ENCODE peak calls at places on chromosomes 5 and 9, in five cellular contexts. D is NB4, Z is stomach, G is Panc1, B is breast epithelium. L is an unnamed sample.

GRCh38 chr5:3344671-3345070 is 251.0 kb upstream of the IRX1 start:
- DNase-seq in D (no peak), Z (no peak), G (no peak), B (no peak), L (no peak)

GRCh38 chr5:150070277-150070638 is 16.1 kb downstream of the CSF1R start:
- DNase-seq in D (no peak), Z (no peak), G (no peak), B (no peak), L (no peak)

GRCh38 chr5:75340714-75341478 is 3.9 kb downstream of the HMGCR start:
- DNase-seq in D (no peak), Z (no peak), G (no peak), B (no peak), L (no peak)

GRCh38 chr5:170597109-170597741 is 93.4 kb downstream of the KCNIP1 start:
- DNase-seq in D (peak; percentile 34), Z (no peak), G (peak; percentile 24), B (no peak), L (peak; percentile 34)

GRCh38 chr5:16245249-16245648 is 65.7 kb upstream of the MARCHF11 start:
- DNase-seq in D (no peak), Z (no peak), G (no peak), B (no peak), L (no peak)

GRCh38 chr5:138720840-138721239 is 32.4 kb upstream of the CTNNA1 start:
- DNase-seq in D (no peak), Z (no peak), G (no peak), B (no peak), L (no peak)

GRCh38 chr5:65102826-65103673 is 334.3 kb downstream of the CWC27 start:
- DNase-seq in D (peak; percentile 43), Z (peak; percentile 56), G (no peak), B (peak; percentile 36), L (peak; percentile 81)

GRCh38 chr9:76085596-76085995 is 195.1 kb downstream of the PCSK5 start:
- DNase-seq in D (no peak), Z (no peak), G (no peak), B (no peak), L (no peak)

GRCh38 chr9:137323531-137324331 is 21.7 kb upstream of the NRARP start:
- DNase-seq in D (no peak), Z (no peak), G (no peak), B (no peak), L (no peak)

GRCh38 chr5:172344855-172345254 is 61.3 kb upstream of the UBTD2 start:
- DNase-seq in D (no peak), Z (no peak), G (no peak), B (no peak), L (no peak)

GRCh38 chr5:173973614-173973969 is 15.4 kb upstream of the C5orf47 start:
- DNase-seq in D (no peak), Z (peak; percentile 48), G (no peak), B (no peak), L (no peak)

GRCh38 chr5:86964889-86965288 is 302.8 kb upstream of the RASA1 start:
- DNase-seq in D (no peak), Z (no peak), G (no peak), B (no peak), L (no peak)

GRCh38 chr9:19154135-19154612 is 26.9 kb upstream of the PLIN2 start:
- DNase-seq in D (peak; percentile 100), Z (no peak), G (no peak), B (peak; percentile 46), L (no peak)

GRCh38 chr9:99024959-99025358 is 80.0 kb upstream of the TGFBR1 start:
- DNase-seq in D (no peak), Z (no peak), G (no peak), B (no peak), L (no peak)

GRCh38 chr5:126912607-126913006 is 117.8 kb downstream of the MARCHF3 start:
- DNase-seq in D (peak; percentile 89), Z (no peak), G (no peak), B (no peak), L (no peak)

GRCh38 chr9:31996331-31996730 is 388.1 kb upstream of the ACO1 start:
- DNase-seq in D (peak; percentile 34), Z (no peak), G (no peak), B (no peak), L (no peak)
- TF ChIP-seq CTCF in D (peak; percentile 23), Z (no peak), G (no peak), B (no peak), L (no peak)

GRCh38 chr9:9996259-9996658 is 616.5 kb downstream of the PTPRD start:
- DNase-seq in D (no peak), Z (no peak), G (no peak), B (no peak), L (no peak)

GRCh38 chr9:10003047-10003446 is 609.8 kb downstream of the PTPRD start:
- DNase-seq in D (no peak), Z (no peak), G (no peak), B (no peak), L (no peak)

GRCh38 chr9:9997585-9997984 is 615.2 kb downstream of the PTPRD start:
- DNase-seq in D (no peak), Z (no peak), G (no peak), B (no peak), L (no peak)

GRCh38 chr9:10000669-10001068 is 612.1 kb downstream of the PTPRD start:
- DNase-seq in D (no peak), Z (no peak), G (no peak), B (no peak), L (no peak)

DNA sequence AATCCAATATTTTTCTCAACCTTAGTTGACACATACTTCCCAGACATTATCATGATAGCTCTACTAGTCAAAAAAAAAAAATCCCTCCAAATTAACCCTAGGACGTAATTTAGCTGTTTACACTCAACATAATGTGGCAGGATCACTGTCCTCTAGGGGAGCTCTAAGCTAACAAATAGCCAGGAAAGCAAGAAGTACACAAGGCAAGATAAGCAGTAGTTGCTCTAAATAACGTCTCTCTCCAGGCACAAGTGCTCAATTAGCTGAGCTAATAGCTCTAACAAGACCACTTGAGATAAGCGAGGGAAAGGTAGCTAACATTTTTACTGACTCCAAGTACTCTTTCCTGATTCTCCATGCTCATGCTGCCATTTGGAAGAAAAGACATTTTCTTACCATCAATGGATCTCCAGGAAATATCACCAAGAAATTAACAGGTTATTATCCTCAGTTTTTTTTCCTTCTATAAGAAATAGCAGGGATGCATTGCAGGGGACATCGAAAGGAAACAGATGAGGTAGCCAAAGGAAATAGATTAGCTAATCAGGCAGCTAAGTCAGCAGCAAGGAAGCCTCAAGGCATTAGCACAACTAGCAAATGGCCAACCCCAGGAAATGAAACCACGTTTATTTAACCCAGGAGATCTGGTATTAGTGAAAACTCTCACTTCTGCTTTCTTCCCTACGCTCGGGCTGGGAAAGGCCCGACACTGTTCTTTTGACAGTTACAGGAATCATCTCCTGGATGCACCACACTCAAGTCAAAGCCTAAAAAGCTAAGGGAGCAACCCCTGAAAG is 614.1 kb downstream of the PTPRD start:
- DNase-seq in D (peak; percentile 43), Z (no peak), G (no peak), B (no peak), L (peak; percentile 7)
- TF ChIP-seq CTCF in D (peak; percentile 45), Z (no peak), G (no peak), B (no peak), L (peak; percentile 14)

DNA sequence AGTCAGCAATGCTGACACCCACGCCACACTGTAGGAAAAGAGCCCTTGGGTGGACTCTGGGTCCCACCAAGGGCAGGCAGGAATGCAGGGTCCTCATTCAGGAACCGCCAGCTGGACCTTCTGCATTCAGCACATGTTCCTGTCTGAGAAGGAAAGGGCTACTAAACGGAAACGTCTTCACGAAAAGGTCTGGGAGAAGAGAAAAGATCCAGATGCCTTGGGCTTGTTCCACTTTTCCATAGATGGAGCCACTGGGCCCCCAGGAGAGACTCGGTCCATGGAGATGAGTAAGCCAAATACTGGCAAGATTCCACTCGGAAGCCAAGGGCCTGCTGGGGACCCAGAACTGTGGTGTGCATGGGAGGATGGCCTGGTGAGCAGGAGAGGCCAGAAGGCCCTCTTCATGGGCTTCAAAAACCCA is 38.4 kb downstream of the LHFPL2 start:
- DNase-seq in D (no peak), Z (no peak), G (no peak), B (no peak), L (no peak)
- TF ChIP-seq CTCF in D (no peak), Z (no peak), G (no peak), B (no peak), L (no peak)

GRCh38 chr5:58455066-58455465 is 4.8 kb downstream of the PLK2 start:
- DNase-seq in D (no peak), Z (no peak), G (no peak), B (no peak), L (no peak)
- TF ChIP-seq CTCF in D (no peak), Z (no peak), G (no peak), B (no peak), L (no peak)

GRCh38 chr9:134162212-134162775 is 2.1 kb downstream of the RNU6ATAC start:
- DNase-seq in D (no peak), Z (no peak), G (no peak), B (no peak), L (no peak)

GRCh38 chr9:134162926-134163373 is 1.4 kb downstream of the RNU6ATAC start:
- DNase-seq in D (no peak), Z (no peak), G (no peak), B (no peak), L (no peak)

GRCh38 chr9:134164879-134165278 is 515 bp upstream of the RNU6ATAC start:
- DNase-seq in D (no peak), Z (no peak), G (no peak), B (no peak), L (no peak)

GRCh38 chr9:134161647-134162046 is 2.7 kb downstream of the RNU6ATAC start:
- DNase-seq in D (no peak), Z (no peak), G (no peak), B (no peak), L (no peak)

GRCh38 chr9:134163374-134164196 is 779 bp downstream of the RNU6ATAC start:
- DNase-seq in D (peak; percentile 13), Z (peak; percentile 59), G (no peak), B (no peak), L (peak; percentile 85)
- TF ChIP-seq CTCF in D (no peak), Z (peak; percentile 25), G (no peak), B (peak; percentile 51), L (peak; percentile 34)

DNA sequence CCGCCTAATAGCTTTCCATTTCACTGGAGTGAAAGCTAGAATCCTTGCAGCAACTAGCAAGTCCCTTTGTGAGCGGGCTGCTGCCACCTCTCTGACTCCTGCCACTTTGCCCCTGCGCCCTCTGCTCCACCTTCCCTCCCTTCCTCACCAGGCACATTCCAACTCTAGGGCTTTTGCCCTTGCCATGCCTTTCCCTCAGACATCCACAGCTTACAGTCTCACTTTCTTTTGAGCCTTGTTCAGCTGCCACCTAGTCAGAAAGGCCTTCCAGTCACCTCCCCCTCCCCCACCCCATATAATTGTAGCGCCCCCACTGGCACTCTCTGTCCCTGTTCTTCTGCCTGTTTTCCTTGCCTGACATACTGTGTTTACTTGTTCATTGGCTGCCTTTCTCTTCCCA is 31.0 kb downstream of the CYSTM1 start:
- DNase-seq in D (no peak), Z (no peak), G (no peak), B (no peak), L (no peak)
- TF ChIP-seq CTCF in D (no peak), Z (no peak), G (no peak), B (no peak), L (no peak)

DNA sequence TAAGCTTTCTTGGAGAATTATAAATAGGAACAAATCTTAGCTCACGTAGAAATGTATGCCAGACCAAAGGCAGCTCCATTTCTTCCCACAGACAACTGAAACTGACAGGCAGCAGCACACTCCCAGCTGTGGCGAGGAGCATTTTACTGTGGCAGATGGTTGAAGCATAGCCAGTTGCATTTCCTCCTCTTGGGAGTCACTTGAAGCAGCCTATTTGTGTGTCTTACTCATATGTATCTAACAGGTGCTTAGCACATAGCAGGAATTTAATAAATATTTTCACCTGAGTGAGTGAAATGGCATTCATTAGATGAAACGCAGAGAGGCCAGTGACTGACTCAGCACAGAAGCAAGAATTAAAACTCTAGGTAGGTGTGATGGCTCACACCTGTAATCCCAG is 12.3 kb upstream of the MTMR12 start:
- DNase-seq in D (no peak), Z (no peak), G (no peak), B (no peak), L (peak; percentile 74)
- TF ChIP-seq CTCF in D (no peak), Z (no peak), G (no peak), B (no peak), L (no peak)

L was measured in GM12865.